ENCODE peak calls at places on chromosomes 2 and 18, in seven cellular contexts. I, V, B, F, N, J and D are unnamed samples.

GRCh38 chr2:224178085-224178484 is 139.0 kb upstream of the SERPINE2 start:
- DNase-seq in I (no peak), V (no peak), B (peak), F (no peak), N (no peak), J (peak), D (peak)

GRCh38 chr18:489244-490023 is 11.1 kb downstream of the COLEC12 start:
- DNase-seq in I (no peak), V (no peak), B (no peak), F (no peak), N (no peak), J (peak), D (peak)

GRCh38 chr2:99729104-99729503 is 239.3 kb upstream of the REV1 start:
- DNase-seq in I (no peak), V (no peak), B (no peak), F (no peak), N (no peak), J (peak), D (peak)

GRCh38 chr2:29114841-29115609 is at the start of gene CLIP4:
- DNase-seq in I (peak), V (peak), B (peak), F (peak), N (peak), J (peak), D (peak)

GRCh38 chr2:228447266-228447915 is 265.9 kb upstream of the SPHKAP start:
- DNase-seq in I (no peak), V (no peak), B (no peak), F (no peak), N (no peak), J (no peak), D (no peak)

GRCh38 chr2:74894261-74895030 is 60.5 kb downstream of the HK2 start:
- DNase-seq in I (no peak), V (no peak), B (no peak), F (no peak), N (no peak), J (peak), D (peak)

GRCh38 chr2:27638023-27638637 is 9.3 kb downstream of the GPN1 start:
- DNase-seq in I (no peak), V (no peak), B (no peak), F (no peak), N (no peak), J (peak), D (no peak)

GRCh38 chr2:96913398-96914202 is 43.7 kb upstream of the SEMA4C start:
- DNase-seq in I (no peak), V (no peak), B (no peak), F (no peak), N (peak), J (no peak), D (no peak)